ENCODE peak calls at places on chromosomes 6 and 20, in four cellular contexts. E is CD14-positive monocyte, U is K562, R is BE2C. Q is an unnamed sample.

GRCh38 chr20:19012671-19013070 is 199.1 kb downstream of the SCP2D1 start:
- DNase-seq in R (no peak), E (no peak), U (no peak), Q (no peak)

GRCh38 chr6:82957171-82957894 is 108.3 kb downstream of the UBE3D start:
- DNase-seq in U (no peak), R (no peak), E (no peak), Q (no peak)

GRCh38 chr6:51057296-51057695 is 238.6 kb downstream of the TFAP2B start:
- DNase-seq in E (no peak), R (no peak), U (no peak), Q (no peak)

GRCh38 chr6:140571139-140571538 is 1196.7 kb upstream of the CITED2 start:
- DNase-seq in R (no peak), U (no peak), E (no peak), Q (no peak)

GRCh38 chr6:33416386-33417126 is 1.4 kb downstream of the CUTA start:
- DNase-seq in R (no peak), U (no peak), E (no peak), Q (no peak)

GRCh38 chr20:3281437-3281836 is 42.4 kb upstream of the SLC4A11 start:
- DNase-seq in R (no peak), E (no peak), U (no peak), Q (no peak)

GRCh38 chr6:42963855-42964605 is 3.5 kb downstream of the GNMT start:
- DNase-seq in U (peak), E (no peak), R (peak), Q (no peak)

GRCh38 chr20:37259031-37259430 is 2.6 kb downstream of the GHRH start:
- DNase-seq in U (no peak), R (no peak), E (no peak), Q (no peak)

GRCh38 chr6:121395736-121396135 is 39.7 kb upstream of the GJA1 start:
- DNase-seq in R (no peak), U (no peak), E (no peak), Q (no peak)

GRCh38 chr6:31580807-31581437 is 1.3 kb downstream of the LTB start:
- DNase-seq in R (peak), E (peak), U (peak), Q (no peak)

GRCh38 chr20:43776691-43777090 is 49.9 kb upstream of the GTSF1L start:
- DNase-seq in R (no peak), E (no peak), U (no peak), Q (no peak)

GRCh38 chr20:62887147-62887859 is 25.7 kb upstream of the TCFL5 start:
- DNase-seq in R (peak), E (no peak), U (no peak), Q (no peak)

GRCh38 chr20:21100590-21101452 is 5.3 kb downstream of the LINC00237 start:
- DNase-seq in E (no peak), U (no peak), R (peak), Q (no peak)

GRCh38 chr20:57656252-57656820 is 36.1 kb upstream of the ZBP1 start:
- DNase-seq in E (no peak), U (no peak), R (no peak), Q (no peak)

GRCh38 chr6:51535327-51535726 is 552.1 kb downstream of the PKHD1 start:
- DNase-seq in R (no peak), U (no peak), E (no peak), Q (no peak)

GRCh38 chr6:127328043-127328442 is 15.4 kb downstream of the ECHDC1 start:
- DNase-seq in E (no peak), R (no peak), U (no peak), Q (no peak)

GRCh38 chr20:24917797-24918578 is 31.1 kb upstream of the CST7 start:
- DNase-seq in U (peak), E (no peak), R (peak), Q (peak)

GRCh38 chr6:38427492-38428210 is 212.1 kb downstream of the BTBD9 start:
- DNase-seq in E (no peak), U (no peak), R (no peak), Q (no peak)

GRCh38 chr6:41970436-41970846 is 28.8 kb upstream of the CCND3 start:
- DNase-seq in U (no peak), E (peak), R (no peak), Q (no peak)

GRCh38 chr6:113148576-113148975 is 708.6 kb upstream of the MARCKS start:
- DNase-seq in R (no peak), U (no peak), E (no peak), Q (no peak)

GRCh38 chr6:96162711-96163120 is 146.9 kb downstream of the FUT9 start:
- DNase-seq in R (no peak), E (no peak), U (no peak), Q (no peak)

GRCh38 chr6:152360016-152360415 is 277.1 kb downstream of the SYNE1 start:
- DNase-seq in R (no peak), U (no peak), E (no peak), Q (no peak)

GRCh38 chr20:24660651-24661050 is 191.2 kb downstream of the SYNDIG1 start:
- DNase-seq in R (no peak), U (no peak), E (no peak), Q (no peak)

GRCh38 chr20:46992640-46993035 is 98.0 kb downstream of the EYA2 start:
- DNase-seq in E (no peak), R (no peak), U (no peak), Q (no peak)

GRCh38 chr6:32578962-32579361 is 10.7 kb downstream of the HLA-DRB1 start:
- DNase-seq in R (no peak), E (no peak), U (no peak), Q (no peak)

GRCh38 chr20:64164123-64164836 is at the start of gene MYT1:
- DNase-seq in R (peak), E (no peak), U (no peak), Q (no peak)

GRCh38 chr6:26441977-26442376 is 1.7 kb downstream of the BTN3A3 start:
- DNase-seq in E (no peak), U (no peak), R (no peak), Q (no peak)

GRCh38 chr6:145960918-145961604 is 3.1 kb downstream of the SHPRH start:
- DNase-seq in E (no peak), R (no peak), U (no peak), Q (no peak)

Q was measured in glomerular endothelial cell.